ENCODE peak calls at places on chromosomes 3 and 15, in six cellular contexts. E is CD8-positive, alpha-beta memory T cell; L is astrocyte of the spinal cord; F is AG08396; W is fibroblast of gingiva; B is NCI-H1092 treated with DMSO at 0.1 percent for 48 hours. K is an unnamed sample.

GRCh38 chr3:48406443-48407431 is 23.1 kb downstream of the PLXNB1 start:
- DNase-seq in E (no peak), L (no peak), F (no peak), W (no peak), B (no peak), K (no peak)

GRCh38 chr3:28300345-28300962 is 48.1 kb upstream of the ZCWPW2 start:
- DNase-seq in E (no peak), L (no peak), F (no peak), W (no peak), B (no peak), K (no peak)

GRCh38 chr3:189170559-189170958 is 1.2 kb upstream of the TPRG1 start:
- DNase-seq in E (no peak), L (no peak), F (no peak), W (no peak), B (no peak), K (no peak)

GRCh38 chr3:25086721-25087120 is 341.3 kb upstream of the RARB start:
- DNase-seq in E (no peak), L (no peak), F (no peak), W (no peak), B (no peak), K (no peak)

GRCh38 chr15:38972831-38973230 is 408.2 kb upstream of the RASGRP1 start:
- DNase-seq in E (no peak), L (no peak), F (no peak), W (no peak), B (no peak), K (no peak)

GRCh38 chr15:89893027-89893426 is 767 bp downstream of the AP3S2 start:
- DNase-seq in E (no peak), L (no peak), F (no peak), W (peak; percentile 16), B (no peak), K (no peak)

GRCh38 chr15:76293361-76293760 is 17.9 kb downstream of the ETFA start:
- DNase-seq in E (no peak), L (no peak), F (no peak), W (no peak), B (no peak), K (no peak)

GRCh38 chr3:23183731-23184130 is 19.4 kb upstream of the UBE2E2 start:
- DNase-seq in E (no peak), L (peak; percentile 62), F (peak; percentile 39), W (peak; percentile 47), B (peak; percentile 9), K (no peak)

GRCh38 chr3:116388867-116389385 is 56.4 kb downstream of the LSAMP start:
- DNase-seq in E (no peak), L (no peak), F (no peak), W (no peak), B (peak; percentile 53), K (no peak)

GRCh38 chr3:42179110-42179725 is 86.8 kb downstream of the CCK start:
- DNase-seq in E (no peak), L (peak; percentile 91), F (peak; percentile 83), W (peak; percentile 54), B (no peak), K (no peak)

GRCh38 chr3:29922990-29923746 is 642.3 kb downstream of the RBMS3 start:
- DNase-seq in E (no peak), L (peak; percentile 89), F (peak; percentile 66), W (peak; percentile 89), B (no peak), K (no peak)

GRCh38 chr3:161393310-161393709 is 22.0 kb upstream of the SPTSSB start:
- DNase-seq in E (no peak), L (no peak), F (no peak), W (no peak), B (no peak), K (no peak)

GRCh38 chr3:45819543-45819942 is 22.4 kb downstream of the LZTFL1 start:
- DNase-seq in E (no peak), L (no peak), F (no peak), W (peak; percentile 39), B (no peak), K (no peak)

GRCh38 chr3:149581681-149582349 is 76.0 kb downstream of the WWTR1 start:
- DNase-seq in E (no peak), L (peak; percentile 89), F (peak; percentile 58), W (peak; percentile 86), B (no peak), K (no peak)

GRCh38 chr3:67380118-67380517 is 274.3 kb downstream of the SUCLG2 start:
- DNase-seq in E (no peak), L (no peak), F (no peak), W (no peak), B (no peak), K (no peak)

GRCh38 chr3:121649645-121650044 is 11.1 kb downstream of the HCLS1 start:
- DNase-seq in E (no peak), L (no peak), F (no peak), W (peak; percentile 2), B (no peak), K (no peak)

GRCh38 chr3:139329364-139329850 is 14.4 kb upstream of the MRPS22 start:
- DNase-seq in E (peak; percentile 76), L (peak; percentile 78), F (peak; percentile 91), W (peak; percentile 71), B (peak; percentile 50), K (peak; percentile 93)

GRCh38 chr3:52526151-52526561 is 7.5 kb downstream of the NT5DC2 start:
- DNase-seq in E (no peak), L (no peak), F (no peak), W (no peak), B (no peak), K (no peak)

GRCh38 chr15:40554164-40554530 is 10.7 kb downstream of the CCDC32 start:
- DNase-seq in E (no peak), L (no peak), F (no peak), W (no peak), B (no peak), K (peak; percentile 77)

GRCh38 chr3:148879256-148879655 is 14.2 kb downstream of the CPA3 start:
- DNase-seq in E (no peak), L (no peak), F (no peak), W (no peak), B (no peak), K (no peak)

GRCh38 chr3:149390772-149391212 is 13.3 kb upstream of the TM4SF1 start:
- DNase-seq in E (no peak), L (no peak), F (no peak), W (no peak), B (no peak), K (no peak)

GRCh38 chr3:141643391-141643790 is 94.7 kb upstream of the RNF7 start:
- DNase-seq in E (no peak), L (peak; percentile 87), F (no peak), W (no peak), B (no peak), K (no peak)

GRCh38 chr3:66233033-66233432 is 12.2 kb downstream of the SLC25A26 start:
- DNase-seq in E (no peak), L (no peak), F (no peak), W (no peak), B (no peak), K (no peak)

GRCh38 chr3:45923755-45924154 is 19.5 kb upstream of the CXCR6 start:
- DNase-seq in E (no peak), L (peak; percentile 35), F (peak; percentile 27), W (no peak), B (no peak), K (no peak)

GRCh38 chr3:42148982-42149432 is 57.9 kb downstream of the TRAK1 start:
- DNase-seq in E (no peak), L (peak; percentile 84), F (peak; percentile 90), W (peak; percentile 79), B (no peak), K (peak; percentile 71)

GRCh38 chr3:38446812-38447211 is 6.9 kb upstream of the ACVR2B start:
- DNase-seq in E (no peak), L (no peak), F (no peak), W (no peak), B (no peak), K (no peak)

GRCh38 chr15:71275098-71275497 is 159.8 kb downstream of the THSD4 start:
- DNase-seq in E (no peak), L (peak; percentile 87), F (peak; percentile 32), W (peak; percentile 67), B (no peak), K (no peak)

GRCh38 chr3:146682176-146682575 is 77.0 kb upstream of the PLSCR5 start:
- DNase-seq in E (no peak), L (peak; percentile 20), F (no peak), W (peak; percentile 22), B (peak; percentile 68), K (peak; percentile 93)

GRCh38 chr3:50168791-50169190 is 13.7 kb downstream of the SEMA3F start:
- DNase-seq in E (no peak), L (no peak), F (no peak), W (no peak), B (no peak), K (no peak)

GRCh38 chr3:52240059-52240885 is 1.3 kb upstream of the TWF2 start:
- DNase-seq in E (no peak), L (peak; percentile 85), F (peak; percentile 88), W (peak; percentile 96), B (no peak), K (peak; percentile 59)

GRCh38 chr3:159260049-159260662 is 458.3 kb downstream of the MFSD1 start:
- DNase-seq in E (no peak), L (peak; percentile 70), F (peak; percentile 37), W (peak; percentile 67), B (peak; percentile 26), K (peak; percentile 73)

GRCh38 chr3:173892547-173892946 is 495.0 kb downstream of the NLGN1 start:
- DNase-seq in E (no peak), L (peak; percentile 19), F (no peak), W (no peak), B (no peak), K (no peak)

GRCh38 chr3:102471001-102471400 is 36.2 kb downstream of the ZPLD1 start:
- DNase-seq in E (no peak), L (no peak), F (no peak), W (no peak), B (no peak), K (no peak)

GRCh38 chr3:33440328-33440577 is at the start of gene UBP1:
- DNase-seq in E (no peak), L (peak; percentile 100), F (no peak), W (no peak), B (no peak), K (no peak)

GRCh38 chr3:61422945-61423740 is 138.2 kb upstream of the PTPRG start:
- DNase-seq in E (no peak), L (no peak), F (no peak), W (no peak), B (no peak), K (no peak)

GRCh38 chr3:189572249-189572648 is 58.9 kb upstream of the TP63 start:
- DNase-seq in E (no peak), L (no peak), F (no peak), W (no peak), B (no peak), K (no peak)